ENCODE peak calls at places on chromosome 14, in seven cellular contexts. G, T, S, K, Y, X and D are unnamed samples.

GRCh38 chr14:93682459-93682858 is 105.8 kb downstream of the PRIMA1 start:
- DNase-seq in X (no peak), T (no peak), Y (no peak), G (no peak), K (no peak), S (no peak), D (no peak)

GRCh38 chr14:32167907-32168306 is 33.9 kb upstream of the RNU6-7 start:
- DNase-seq in K (peak), Y (no peak), X (no peak), T (no peak), G (peak), S (no peak), D (no peak)

GRCh38 chr14:52318829-52319604 is 4.9 kb downstream of the PTGER2 start:
- DNase-seq in S (no peak), X (no peak), Y (no peak), G (peak), K (peak), T (no peak), D (peak)

GRCh38 chr14:65100905-65101541 is 1.3 kb downstream of the MAX start:
- DNase-seq in X (no peak), K (peak), S (no peak), Y (no peak), G (peak), T (no peak), D (no peak)

GRCh38 chr14:34093878-34094277 is 143.0 kb upstream of the EGLN3 start:
- DNase-seq in T (no peak), X (no peak), G (no peak), K (no peak), Y (no peak), S (no peak), D (peak)

GRCh38 chr14:64910847-64911495 is 3.3 kb upstream of the CHURC1 start:
- DNase-seq in K (peak), X (peak), G (no peak), T (peak), S (no peak), Y (no peak), D (no peak)

GRCh38 chr14:90093942-90094595 is 32.3 kb downstream of the KCNK13 start:
- DNase-seq in G (peak), T (peak), K (peak), X (no peak), S (no peak), Y (no peak), D (no peak)

GRCh38 chr14:61203059-61203753 is 77.9 kb downstream of the TMEM30B start:
- DNase-seq in K (no peak), G (no peak), X (no peak), T (peak), Y (no peak), S (no peak), D (no peak)

GRCh38 chr14:81946808-81947798 is 413.4 kb upstream of the SEL1L start:
- DNase-seq in K (peak), Y (no peak), S (no peak), T (peak), X (no peak), G (peak), D (no peak)

GRCh38 chr14:80291099-80291498 is 79.8 kb upstream of the DIO2 start:
- DNase-seq in T (no peak), K (peak), Y (no peak), G (peak), X (no peak), S (no peak), D (no peak)

GRCh38 chr14:100348253-100348729 is 25.2 kb downstream of the SLC25A47 start:
- DNase-seq in Y (no peak), X (no peak), K (no peak), S (no peak), T (no peak), G (no peak), D (no peak)

GRCh38 chr14:96889091-96889490 is 91.9 kb downstream of the VRK1 start:
- DNase-seq in X (no peak), G (no peak), Y (no peak), T (peak), K (peak), S (no peak), D (no peak)